ENCODE peak calls at places on chromosomes 13 and 19, in seven cellular contexts. One of them, this sample, is unnamed.

GRCh38 chr19:57192064-57192395 is 730 bp downstream of the ZNF264 start:
- DNase-seq in LHCN-M2: no peak
- DNase-seq in cerebellar cortex: no peak
- DNase-seq in GM13977: no peak
- DNase-seq in hepatic stellate cell: peak
- DNase-seq in GM10248: no peak
- DNase-seq in thoracic aorta: no peak
- DNase-seq in this sample: no peak

GRCh38 chr19:12782424-12783225 is 7.3 kb upstream of the HOOK2 start:
- DNase-seq in LHCN-M2: peak
- DNase-seq in cerebellar cortex: peak
- DNase-seq in GM13977: peak
- DNase-seq in hepatic stellate cell: peak
- DNase-seq in GM10248: peak
- DNase-seq in thoracic aorta: no peak
- DNase-seq in this sample: peak

GRCh38 chr19:50695251-50696064 is 24.1 kb downstream of the SHANK1 start:
- DNase-seq in LHCN-M2: no peak
- DNase-seq in cerebellar cortex: peak
- DNase-seq in GM13977: peak
- DNase-seq in hepatic stellate cell: no peak
- DNase-seq in GM10248: peak
- DNase-seq in thoracic aorta: no peak
- DNase-seq in this sample: peak

GRCh38 chr19:11435057-11435832 is at the start of the genes ODAD3 and PRKCSH:
- DNase-seq in LHCN-M2: peak
- DNase-seq in cerebellar cortex: peak
- DNase-seq in GM13977: peak
- DNase-seq in hepatic stellate cell: peak
- DNase-seq in GM10248: peak
- DNase-seq in thoracic aorta: peak
- DNase-seq in this sample: peak

GRCh38 chr13:98665638-98665995 is 86.9 kb downstream of the SLC15A1 start:
- DNase-seq in LHCN-M2: no peak
- DNase-seq in cerebellar cortex: no peak
- DNase-seq in GM13977: no peak
- DNase-seq in hepatic stellate cell: no peak
- DNase-seq in GM10248: no peak
- DNase-seq in thoracic aorta: no peak
- DNase-seq in this sample: no peak

GRCh38 chr13:63351533-63351932 is 1935.9 kb upstream of the PCDH20 start:
- DNase-seq in LHCN-M2: no peak
- DNase-seq in cerebellar cortex: no peak
- DNase-seq in GM13977: no peak
- DNase-seq in hepatic stellate cell: no peak
- DNase-seq in GM10248: no peak
- DNase-seq in thoracic aorta: no peak
- DNase-seq in this sample: no peak

GRCh38 chr13:29435125-29435911 is 160.2 kb downstream of the SLC7A1 start:
- DNase-seq in LHCN-M2: peak
- DNase-seq in cerebellar cortex: peak
- DNase-seq in GM13977: no peak
- DNase-seq in hepatic stellate cell: peak
- DNase-seq in GM10248: no peak
- DNase-seq in thoracic aorta: no peak
- DNase-seq in this sample: no peak

GRCh38 chr13:24348797-24349515 is 39.6 kb downstream of the C1QTNF9 start:
- DNase-seq in LHCN-M2: no peak
- DNase-seq in cerebellar cortex: no peak
- DNase-seq in GM13977: no peak
- DNase-seq in hepatic stellate cell: no peak
- DNase-seq in GM10248: no peak
- DNase-seq in thoracic aorta: no peak
- DNase-seq in this sample: no peak

GRCh38 chr13:100721885-100722512 is 47.4 kb upstream of the TMTC4 start:
- DNase-seq in LHCN-M2: peak
- DNase-seq in cerebellar cortex: peak
- DNase-seq in GM13977: peak
- DNase-seq in hepatic stellate cell: peak
- DNase-seq in GM10248: peak
- DNase-seq in thoracic aorta: no peak
- DNase-seq in this sample: peak

GRCh38 chr19:40216013-40216776 is 2.0 kb downstream of the TTC9B start:
- DNase-seq in LHCN-M2: peak
- DNase-seq in cerebellar cortex: no peak
- DNase-seq in GM13977: no peak
- DNase-seq in hepatic stellate cell: no peak
- DNase-seq in GM10248: no peak
- DNase-seq in thoracic aorta: no peak
- DNase-seq in this sample: no peak